ENCODE peak calls at places on chromosome 10, in four cellular contexts. G is brain microvascular endothelial cell, I is tibial artery, C is retinal pigment epithelial cell. W is an unnamed sample.
A peak's percentile ranks its signal among the peaks of the same experiment; 100 is the strongest.

GRCh38 chr10:62585211-62585758 is 211.1 kb downstream of the ZNF365 start:
- DNase-seq in G (no peak), I (no peak), C (no peak), W (no peak)

GRCh38 chr10:11256896-11257295 is 239.2 kb downstream of the CELF2 start:
- DNase-seq in G (no peak), I (no peak), C (no peak), W (no peak)

GRCh38 chr10:1465421-1465902 is 271.9 kb downstream of the ADARB2 start:
- DNase-seq in G (no peak), I (no peak), C (no peak), W (no peak)

GRCh38 chr10:25902002-25902401 is 32.0 kb upstream of the MYO3A start:
- DNase-seq in G (no peak), I (no peak), C (no peak), W (no peak)

GRCh38 chr10:13959443-13960359 is 371.0 kb downstream of the FRMD4A start:
- DNase-seq in G (no peak), I (no peak), C (no peak), W (no peak)

GRCh38 chr10:118692911-118693310 is 61.9 kb downstream of the CACUL1 start:
- DNase-seq in G (peak; percentile 48), I (no peak), C (peak; percentile 69), W (peak; percentile 85)

GRCh38 chr10:21517134-21517982 is 8.1 kb downstream of the SKIDA1 start:
- DNase-seq in G (no peak), I (peak; percentile 58), C (no peak), W (peak; percentile 68)

GRCh38 chr10:105024184-105024583 is 383.1 kb downstream of the SORCS3 start:
- DNase-seq in G (no peak), I (no peak), C (no peak), W (no peak)

GRCh38 chr10:80191589-80192270 is 13.6 kb downstream of the ANXA11 start:
- DNase-seq in G (no peak), I (no peak), C (no peak), W (no peak)

GRCh38 chr10:18610517-18610916 is 40.9 kb downstream of the NSUN6 start:
- DNase-seq in G (peak; percentile 93), I (no peak), C (peak; percentile 66), W (peak; percentile 80)

GRCh38 chr10:102650655-102651454 is 6.6 kb downstream of the TRIM8 start:
- DNase-seq in G (no peak), I (no peak), C (no peak), W (no peak)

GRCh38 chr10:93790454-93790853 is 32.7 kb downstream of the LGI1 start:
- DNase-seq in G (no peak), I (no peak), C (peak; percentile 96), W (no peak)

GRCh38 chr10:18486444-18486843 is 164.9 kb downstream of the NSUN6 start:
- DNase-seq in G (no peak), I (no peak), C (no peak), W (no peak)

GRCh38 chr10:30062090-30062489 is 2.7 kb upstream of the JCAD start:
- DNase-seq in G (peak; percentile 67), I (no peak), C (no peak), W (peak; percentile 79)

GRCh38 chr10:54993148-54993547 is 192.1 kb upstream of the PCDH15 start:
- DNase-seq in G (no peak), I (no peak), C (no peak), W (no peak)

GRCh38 chr10:92239185-92239599 is 51.7 kb downstream of the CPEB3 start:
- DNase-seq in G (no peak), I (peak; percentile 19), C (no peak), W (no peak)

GRCh38 chr10:34145751-34146150 is 669.3 kb downstream of the PARD3 start:
- DNase-seq in G (peak; percentile 68), I (no peak), C (peak; percentile 25), W (peak; percentile 37)

GRCh38 chr10:129958118-129958685 is 5.9 kb downstream of the EBF3 start:
- DNase-seq in G (no peak), I (peak; percentile 30), C (no peak), W (no peak)

DNA sequence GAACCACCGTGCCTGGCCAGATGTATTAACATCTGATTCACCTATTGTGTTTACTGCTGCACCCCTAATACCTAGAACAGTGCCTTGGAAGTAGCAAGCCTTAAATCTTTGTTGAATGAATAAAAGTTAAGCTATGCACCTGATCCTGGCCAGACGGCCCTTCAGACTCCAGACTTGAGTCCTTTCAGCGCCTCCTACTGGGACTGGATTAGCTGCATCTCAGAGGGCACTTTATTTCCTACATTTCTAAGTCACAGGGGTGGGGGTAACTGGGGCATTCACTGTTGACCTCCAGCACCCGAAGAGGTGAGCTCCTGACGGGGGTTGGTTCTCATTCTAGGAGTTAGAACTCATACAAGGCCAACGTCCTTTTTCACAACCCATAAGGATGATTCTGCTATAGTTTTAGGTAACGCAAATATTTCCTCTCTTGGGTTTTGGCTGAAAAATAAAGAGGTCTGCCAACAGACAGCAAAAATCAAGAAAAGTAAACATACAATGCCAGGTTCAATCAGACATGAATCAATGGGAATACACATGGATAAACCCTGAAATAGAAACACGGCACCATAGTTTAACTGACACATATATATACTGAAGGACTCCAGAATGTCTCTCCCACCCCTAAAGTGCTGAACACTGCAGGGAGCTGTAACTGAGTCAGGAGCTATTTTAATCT is 48.0 kb upstream of the DLG5 start:
- DNase-seq in G (peak; percentile 53), I (no peak), C (no peak), W (peak; percentile 63)
- TF ChIP-seq CTCF in G (peak; percentile 72), I (peak; percentile 30), C (peak; percentile 68), W (peak; percentile 57)

GRCh38 chr10:112782176-112782907 is 167.7 kb upstream of the TCF7L2 start:
- DNase-seq in G (no peak), I (peak; percentile 73), C (no peak), W (no peak)

GRCh38 chr10:112775892-112776679 is 174.0 kb upstream of the TCF7L2 start:
- DNase-seq in G (no peak), I (no peak), C (peak; percentile 15), W (no peak)

GRCh38 chr10:112775347-112775746 is 174.7 kb upstream of the TCF7L2 start:
- DNase-seq in G (no peak), I (no peak), C (peak; percentile 67), W (no peak)

GRCh38 chr10:112778579-112778978 is 171.5 kb upstream of the TCF7L2 start:
- DNase-seq in G (no peak), I (no peak), C (peak; percentile 39), W (no peak)

DNA sequence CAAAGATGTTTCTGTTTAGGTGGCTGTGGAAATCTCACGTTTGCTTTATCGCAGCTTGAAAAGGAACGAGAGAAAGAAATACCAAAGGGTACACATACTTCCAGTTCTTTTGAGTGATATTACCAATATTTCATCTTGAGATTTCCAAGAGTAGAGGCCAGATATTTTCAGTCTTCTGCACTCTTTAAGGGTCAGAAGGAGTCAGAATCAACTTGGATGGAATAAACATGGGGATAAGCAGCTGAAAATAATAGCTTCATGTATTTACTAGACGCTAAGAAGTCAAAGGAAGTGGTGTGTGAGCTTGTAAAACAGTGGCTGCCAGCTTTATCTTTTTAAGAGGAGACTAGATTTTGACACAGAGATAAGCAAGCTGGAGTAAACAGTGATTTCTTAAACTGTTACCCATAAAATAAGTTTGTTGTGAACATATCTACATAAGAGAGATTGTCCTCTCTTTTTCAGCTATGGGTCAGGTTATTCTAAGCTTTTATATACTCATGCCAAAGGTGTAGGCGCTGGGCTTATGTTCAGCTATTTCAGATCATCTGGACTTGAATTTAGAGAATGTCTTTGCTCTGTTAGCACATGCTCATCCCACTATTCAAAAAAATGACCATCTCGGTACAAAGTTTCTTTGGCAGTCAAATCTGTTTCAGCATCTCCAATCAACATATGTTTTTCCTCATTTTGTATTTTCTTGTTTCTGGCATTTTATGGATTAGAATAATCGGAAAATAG is 170.9 kb upstream of the TCF7L2 start:
- DNase-seq in G (no peak), I (no peak), C (no peak), W (no peak)
- H3K4me3 ChIP-seq in G (no peak overlapping the region), I (no peak overlapping the region), C (no peak overlapping the region), W (no peak overlapping the region)

DNA sequence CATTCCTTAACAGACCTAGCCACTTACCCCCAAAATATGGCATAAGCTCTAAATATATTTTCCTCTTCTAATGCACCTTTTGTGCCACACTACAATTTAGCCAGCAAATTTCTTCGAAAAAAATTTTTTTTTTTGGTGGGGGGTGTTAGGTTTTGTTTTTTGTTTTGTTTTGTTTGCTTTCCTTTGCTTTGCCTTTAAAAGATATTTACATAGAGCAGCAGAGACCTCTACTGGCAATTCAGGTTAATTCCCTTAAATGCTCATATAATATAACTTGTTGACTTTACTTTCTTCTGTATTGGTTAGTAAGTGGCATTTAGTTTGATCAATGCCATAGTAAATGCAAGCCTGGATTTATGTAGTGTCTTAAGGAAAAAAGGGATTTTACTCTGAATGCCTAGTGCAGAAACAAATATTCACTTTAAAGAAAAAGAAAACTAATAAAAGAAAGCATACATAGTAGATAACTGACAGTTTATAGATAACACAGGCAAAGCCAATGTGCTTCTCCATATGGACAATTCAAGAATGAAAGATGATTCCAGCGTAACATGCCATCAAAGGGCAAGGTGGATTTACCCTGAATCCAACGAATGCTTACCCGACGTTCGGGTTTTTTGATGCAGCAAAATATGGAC is 1250.6 kb downstream of the GATA3 start:
- DNase-seq in G (no peak), I (no peak), C (no peak), W (peak; percentile 32)
- TF ChIP-seq CTCF in G (peak; percentile 35), I (no peak), C (peak; percentile 50), W (peak; percentile 43)

GRCh38 chr10:132417957-132418441 is 21.0 kb downstream of the PWWP2B start:
- DNase-seq in G (no peak), I (no peak), C (no peak), W (no peak)
- H3K4me3 ChIP-seq in G (no peak overlapping the region), I (no peak overlapping the region), C (no peak overlapping the region), W (no peak overlapping the region)

GRCh38 chr10:75019360-75019759 is 92.1 kb upstream of the SAMD8 start:
- DNase-seq in G (no peak), I (no peak), C (no peak), W (peak; percentile 54)
- TF ChIP-seq CTCF in G (peak; percentile 28), I (peak; percentile 24), C (peak; percentile 46), W (peak; percentile 31)

GRCh38 chr10:124589491-124590006 is 127.9 kb downstream of the LHPP start:
- DNase-seq in G (no peak), I (no peak), C (peak; percentile 6), W (peak; percentile 38)

GRCh38 chr10:124587811-124588211 is 126.2 kb downstream of the LHPP start:
- DNase-seq in G (no peak), I (no peak), C (no peak), W (no peak)

GRCh38 chr10:124588736-124589451 is 127.3 kb downstream of the LHPP start:
- DNase-seq in G (no peak), I (peak; percentile 34), C (no peak), W (no peak)

GRCh38 chr10:124590216-124591122 is 128.8 kb downstream of the LHPP start:
- DNase-seq in G (no peak), I (no peak), C (no peak), W (no peak)

GRCh38 chr10:124586142-124586541 is 124.5 kb downstream of the LHPP start:
- DNase-seq in G (no peak), I (no peak), C (no peak), W (no peak)
- H3K4me3 ChIP-seq in G (no peak overlapping the region), I (no peak overlapping the region), C (no peak overlapping the region), W (no peak overlapping the region)

GRCh38 chr10:73655257-73655989 is 406 bp downstream of the SYNPO2L start:
- DNase-seq in G (no peak), I (no peak), C (no peak), W (no peak)

GRCh38 chr10:73653195-73653594 is 2.6 kb downstream of the SYNPO2L start:
- DNase-seq in G (no peak), I (no peak), C (no peak), W (no peak)

GRCh38 chr10:73655990-73656298 is at the start of gene SYNPO2L:
- DNase-seq in G (no peak), I (peak; percentile 44), C (no peak), W (no peak)

GRCh38 chr10:73650537-73651331 is 5.1 kb downstream of the SYNPO2L start:
- DNase-seq in G (peak; percentile 90), I (no peak), C (no peak), W (peak; percentile 69)

GRCh38 chr10:73653701-73654100 is 2.1 kb downstream of the SYNPO2L start:
- DNase-seq in G (peak; percentile 34), I (no peak), C (no peak), W (peak; percentile 26)
- TF ChIP-seq CTCF in G (peak; percentile 49), I (no peak), C (no peak), W (peak; percentile 25)